ENCODE peak calls at places on chromosome 3, in four cellular contexts. H is NCI-H69, C is progenitor cell of endocrine pancreas, S is dermis blood vessel endothelial cell. X is an unnamed sample.

GRCh38 chr3:4824948-4825325 is 154.3 kb upstream of the BHLHE40 start:
- DNase-seq in H (peak), C (no peak), S (peak), X (no peak)

GRCh38 chr3:124149774-124150173 is 157.8 kb upstream of the ROPN1 start:
- DNase-seq in H (peak), C (no peak), S (no peak), X (no peak)

GRCh38 chr3:167102071-167102470 is 278.0 kb downstream of the ZBBX start:
- DNase-seq in H (peak), C (no peak), S (no peak), X (no peak)

GRCh38 chr3:15097889-15098288 is 1.1 kb downstream of the RBSN start:
- DNase-seq in H (no peak), C (no peak), S (no peak), X (peak)

GRCh38 chr3:26350853-26351252 is 271.7 kb upstream of the LRRC3B start:
- DNase-seq in H (no peak), C (no peak), S (no peak), X (no peak)

GRCh38 chr3:32457971-32458471 is 44.6 kb downstream of the CMTM6 start:
- DNase-seq in H (peak), C (no peak), S (peak), X (peak)

GRCh38 chr3:105385868-105386508 is 19.3 kb downstream of the ALCAM start:
- DNase-seq in H (peak), C (no peak), S (no peak), X (peak)

GRCh38 chr3:98657429-98657828 is 64.0 kb upstream of the CPOX start:
- DNase-seq in H (no peak), C (peak), S (no peak), X (no peak)

GRCh38 chr3:172276103-172276502 is 172.2 kb downstream of the GHSR start:
- DNase-seq in H (no peak), C (no peak), S (no peak), X (no peak)

GRCh38 chr3:168272343-168272984 is 176.7 kb upstream of the GOLIM4 start:
- DNase-seq in H (no peak), C (no peak), S (no peak), X (no peak)

GRCh38 chr3:66107855-66108254 is 69.1 kb upstream of the MAGI1 start:
- DNase-seq in H (no peak), C (no peak), S (peak), X (no peak)

GRCh38 chr3:57206423-57206822 is 6.6 kb upstream of the HESX1 start:
- DNase-seq in H (no peak), C (no peak), S (no peak), X (no peak)

X was measured in stimulated activated naive B cell treated with anti-CD40 and anti-IgM and Interleukin-4, amounts not matched to agents 10 μg/mL and 1 μg/mL and 100 μg/mL, for 72 hours.